ENCODE peak calls at places on chromosomes 16 and 17, in four cellular contexts. U, E, J and Q are unnamed samples.

GRCh38 chr17:79615926-79616325 is 5.1 kb upstream of the RBFOX3 start:
- DNase-seq in U (no peak), E (no peak), J (no peak), Q (no peak)

GRCh38 chr17:40540448-40540847 is 24.8 kb downstream of the CCR7 start:
- DNase-seq in U (no peak), E (no peak), J (no peak), Q (no peak)

GRCh38 chr17:39674702-39675389 is 6.6 kb downstream of the PNMT start:
- DNase-seq in U (no peak), E (peak), J (peak), Q (no peak)

GRCh38 chr17:63399856-63400255 is 46.2 kb downstream of the CYB561 start:
- DNase-seq in U (no peak), E (no peak), J (no peak), Q (peak)

GRCh38 chr17:82195675-82196258 is 16.9 kb downstream of the CCDC57 start:
- DNase-seq in U (no peak), E (no peak), J (no peak), Q (peak)

GRCh38 chr16:20833081-20833480 is 26.8 kb downstream of the REXO5 start:
- DNase-seq in U (no peak), E (no peak), J (no peak), Q (no peak)

GRCh38 chr16:2206780-2207433 is 1.7 kb downstream of the MLST8 start:
- DNase-seq in U (no peak), E (no peak), J (no peak), Q (no peak)

GRCh38 chr16:67241008-67241900 is 6.0 kb downstream of the FHOD1 start:
- DNase-seq in U (no peak), E (peak), J (peak), Q (no peak)

GRCh38 chr16:86069736-86070298 is 170.9 kb downstream of the IRF8 start:
- DNase-seq in U (no peak), E (no peak), J (no peak), Q (no peak)

GRCh38 chr16:88455610-88456355 is 2.7 kb downstream of the ZFPM1 start:
- DNase-seq in U (peak), E (peak), J (peak), Q (peak)

GRCh38 chr17:7932949-7933348 is 943 bp downstream of the CNTROB start:
- DNase-seq in U (no peak), E (peak), J (peak), Q (no peak)

GRCh38 chr17:78343099-78343432 is 16.8 kb downstream of the SOCS3 start:
- DNase-seq in U (peak), E (no peak), J (no peak), Q (peak)

GRCh38 chr17:78343433-78344201 is 16.3 kb downstream of the SOCS3 start:
- DNase-seq in U (no peak), E (no peak), J (no peak), Q (no peak)

GRCh38 chr17:78341559-78342437 is 18.1 kb downstream of the SOCS3 start:
- DNase-seq in U (no peak), E (no peak), J (peak), Q (peak)

GRCh38 chr17:78344666-78345065 is 15.2 kb downstream of the SOCS3 start:
- DNase-seq in U (no peak), E (no peak), J (no peak), Q (no peak)

DNA sequence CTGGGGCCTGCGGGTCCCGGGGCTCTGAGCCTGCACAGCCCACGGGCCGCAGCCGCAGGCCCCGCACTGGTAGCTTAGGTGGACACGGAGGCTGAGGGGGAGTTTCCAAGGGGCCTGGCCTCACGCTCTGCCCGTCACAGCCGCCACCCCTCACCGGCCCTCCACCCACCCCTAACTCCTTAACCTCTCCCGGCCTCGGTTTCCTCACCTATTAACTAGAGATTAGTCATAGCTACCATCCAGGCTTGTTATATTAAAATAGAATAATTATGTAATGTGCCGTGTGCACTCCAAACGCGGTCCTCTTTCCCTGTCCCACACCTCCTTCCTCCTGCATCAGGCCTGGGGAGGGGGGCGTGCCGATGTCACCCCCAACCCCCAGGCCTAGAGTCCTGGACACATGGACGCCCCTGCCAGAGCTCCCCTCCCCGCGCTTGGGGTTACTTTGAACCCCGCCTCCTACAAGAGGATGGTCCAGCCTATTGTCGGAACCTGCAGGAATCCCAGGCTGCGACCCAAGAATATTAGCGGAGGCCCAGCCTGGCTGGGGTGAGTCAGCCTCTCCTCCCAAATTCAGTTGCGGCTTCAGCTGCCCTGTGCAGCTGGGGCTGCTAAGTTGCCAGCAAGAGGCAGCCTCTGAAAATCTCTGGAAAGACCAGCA is 17.3 kb downstream of the SOCS3 start:
- DNase-seq in U (peak), E (no peak), J (no peak), Q (peak)
- TF ChIP-seq ELF1 in U (no peak), E (no peak), J (no peak), Q (no peak)

DNA sequence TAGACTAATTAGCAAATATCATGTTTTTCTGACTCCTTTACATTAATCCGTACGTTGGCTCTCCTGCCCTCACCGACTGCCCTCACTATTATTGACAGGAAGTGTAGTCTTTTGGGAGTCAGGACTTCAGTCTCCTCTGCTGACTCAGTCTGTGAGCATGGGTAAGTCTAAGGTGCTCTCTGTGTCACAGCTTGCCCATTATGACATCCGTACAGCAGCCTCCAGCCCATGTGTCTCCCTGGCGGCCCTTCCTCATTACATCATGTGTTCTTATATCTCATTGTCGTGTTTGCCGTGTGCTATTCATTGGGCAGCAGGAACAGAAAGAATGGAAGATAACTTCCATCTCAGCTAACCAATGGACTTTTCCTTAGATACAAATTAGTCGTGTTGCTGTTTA is 77.5 kb downstream of the MRTFB start:
- DNase-seq in U (no peak), E (no peak), J (no peak), Q (no peak)
- TF ChIP-seq ELF1 in U (no peak), E (no peak), J (no peak), Q (no peak)

DNA sequence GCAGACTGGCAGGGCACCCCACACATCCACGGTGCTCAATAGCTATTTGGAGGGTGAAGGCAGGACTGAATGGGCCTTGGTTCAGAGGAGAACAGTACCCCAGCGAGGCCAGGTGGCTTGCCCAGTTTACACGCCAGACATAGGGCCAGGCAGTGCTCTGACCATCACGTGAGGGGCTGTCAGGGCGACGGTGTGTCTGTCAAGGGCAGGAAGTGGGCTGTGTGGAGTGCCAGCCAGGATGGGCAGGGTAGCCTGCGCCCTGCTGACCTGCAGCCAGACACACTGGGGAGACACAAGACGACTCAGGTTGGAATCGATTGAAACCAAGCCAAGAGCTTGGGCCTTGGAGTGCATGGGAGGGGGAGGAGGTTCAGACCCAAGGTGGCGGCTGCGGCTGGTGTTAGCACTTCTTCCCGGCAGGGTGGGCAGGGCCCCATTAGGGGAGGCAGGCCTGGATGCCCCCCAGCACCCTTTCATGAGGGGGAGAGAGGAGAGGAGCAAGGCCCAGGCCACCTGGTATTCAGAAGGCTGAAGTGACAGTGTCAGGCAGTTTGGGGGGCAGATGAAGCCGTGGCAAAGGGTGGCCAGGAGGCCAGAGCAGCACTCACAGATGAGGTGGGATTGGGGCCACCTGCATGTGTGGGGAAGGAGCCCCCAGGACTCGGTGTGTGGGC is 68.2 kb downstream of the SREBF1 start:
- DNase-seq in U (no peak), E (no peak), J (no peak), Q (peak)
- TF ChIP-seq ELF1 in U (no peak), E (no peak), J (no peak), Q (no peak)

GRCh38 chr16:12208341-12209035 is 232.0 kb downstream of the SNX29 start:
- DNase-seq in U (no peak), E (no peak), J (no peak), Q (no peak)

GRCh38 chr16:12210925-12211869 is 234.7 kb downstream of the SNX29 start:
- DNase-seq in U (no peak), E (peak), J (no peak), Q (no peak)

GRCh38 chr16:12211870-12212690 is 235.5 kb downstream of the SNX29 start:
- DNase-seq in U (no peak), E (peak), J (no peak), Q (no peak)

GRCh38 chr16:12207939-12208338 is 231.4 kb downstream of the SNX29 start:
- DNase-seq in U (no peak), E (no peak), J (no peak), Q (no peak)

GRCh38 chr16:12210258-12210880 is 233.8 kb downstream of the SNX29 start:
- DNase-seq in U (no peak), E (no peak), J (no peak), Q (no peak)
- TF ChIP-seq ELF1 in U (no peak), E (no peak), J (no peak), Q (no peak)

DNA sequence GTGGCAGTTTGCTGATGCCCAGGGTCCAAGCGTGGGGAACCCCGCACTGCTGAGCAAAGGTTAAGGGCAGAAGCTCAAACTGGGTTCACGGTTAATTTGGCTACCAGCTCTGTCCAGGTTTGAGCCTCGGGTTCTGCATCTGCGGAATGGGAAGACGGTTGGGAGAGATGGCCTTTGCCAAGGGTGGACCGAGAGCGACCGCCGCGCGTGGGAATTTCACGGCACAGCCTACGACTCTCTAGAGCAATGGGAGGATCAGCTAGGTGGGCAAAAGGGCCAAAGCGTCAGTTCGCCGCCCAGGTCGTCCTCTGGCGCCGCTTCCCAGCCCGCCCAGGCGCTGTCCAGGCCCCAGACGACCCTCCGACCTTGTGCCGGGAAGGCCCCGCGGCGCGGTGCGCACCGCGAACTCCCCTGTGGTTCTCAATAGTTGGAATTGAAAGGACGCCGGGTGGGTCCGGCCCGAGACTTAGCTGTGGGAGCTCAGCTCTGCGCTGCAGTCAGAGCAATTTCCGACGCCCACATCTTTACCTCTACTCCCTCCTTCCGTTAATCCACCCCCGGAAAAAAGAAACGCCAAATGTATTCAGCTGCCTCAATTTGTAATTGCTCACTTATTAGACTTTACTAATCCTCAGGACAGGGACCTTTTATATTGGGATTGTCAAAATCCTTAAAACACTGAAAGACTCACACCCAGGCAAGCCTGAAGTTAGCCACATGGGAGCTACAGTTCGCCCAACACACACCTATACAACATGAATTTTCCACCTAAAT is 2.5 kb upstream of the HS3ST3B1 start:
- DNase-seq in U (no peak), E (no peak), J (no peak), Q (no peak)
- TF ChIP-seq ELF1 in U (no peak), E (no peak), J (no peak), Q (no peak)